ENCODE peak calls at places on chromosomes 6 and 20, in five cellular contexts. A is lower lobe of right lung; I is OCI-LY7; C is CD8-positive, alpha-beta T cell; G is uterus. T is an unnamed sample.

GRCh38 chr6:134381926-134382325 is 64.0 kb upstream of the SGK1 start:
- DNase-seq in A (no peak), I (no peak), C (no peak), G (no peak), T (no peak)

GRCh38 chr6:17454316-17455005 is 61.1 kb downstream of the CAP2 start:
- DNase-seq in A (no peak), I (no peak), C (no peak), G (no peak), T (no peak)

GRCh38 chr6:145323652-145324051 is 411.7 kb downstream of the EPM2A start:
- DNase-seq in A (no peak), I (no peak), C (no peak), G (no peak), T (no peak)

GRCh38 chr6:18400831-18401446 is 13.8 kb downstream of the RNF144B start:
- DNase-seq in A (no peak), I (peak; percentile 42), C (no peak), G (no peak), T (no peak)

GRCh38 chr6:14849224-14849623 is 396.6 kb upstream of the JARID2 start:
- DNase-seq in A (no peak), I (no peak), C (no peak), G (no peak), T (no peak)

GRCh38 chr6:26271640-26272090 is 93.3 kb upstream of the BTN3A2 start:
- DNase-seq in A (no peak), I (no peak), C (no peak), G (no peak), T (no peak)

GRCh38 chr6:36386495-36387439 is 702 bp downstream of the ETV7 start:
- DNase-seq in A (peak; percentile 63), I (no peak), C (no peak), G (peak; percentile 41), T (no peak)

GRCh38 chr6:7543761-7544424 is 2.4 kb downstream of the DSP start:
- DNase-seq in A (no peak), I (no peak), C (no peak), G (no peak), T (no peak)

GRCh38 chr20:2752631-2753455 is 47.6 kb downstream of the CPXM1 start:
- DNase-seq in A (peak; percentile 64), I (no peak), C (peak; percentile 71), G (peak; percentile 52), T (no peak)

GRCh38 chr6:150142304-150142656 is 564 bp upstream of the PPP1R14C start:
- DNase-seq in A (peak; percentile 60), I (no peak), C (no peak), G (no peak), T (peak; percentile 16)

GRCh38 chr6:90256698-90257485 is 39.8 kb downstream of the BACH2 start:
- DNase-seq in A (no peak), I (no peak), C (no peak), G (no peak), T (no peak)

GRCh38 chr20:9590189-9590588 is 75.8 kb downstream of the LAMP5 start:
- DNase-seq in A (no peak), I (no peak), C (no peak), G (no peak), T (no peak)

GRCh38 chr20:10595985-10596384 is 77.8 kb downstream of the JAG1 start:
- DNase-seq in A (no peak), I (no peak), C (no peak), G (no peak), T (no peak)

GRCh38 chr6:162849269-162849668 is 121.5 kb downstream of the PACRG start:
- DNase-seq in A (no peak), I (no peak), C (no peak), G (no peak), T (no peak)

DNA sequence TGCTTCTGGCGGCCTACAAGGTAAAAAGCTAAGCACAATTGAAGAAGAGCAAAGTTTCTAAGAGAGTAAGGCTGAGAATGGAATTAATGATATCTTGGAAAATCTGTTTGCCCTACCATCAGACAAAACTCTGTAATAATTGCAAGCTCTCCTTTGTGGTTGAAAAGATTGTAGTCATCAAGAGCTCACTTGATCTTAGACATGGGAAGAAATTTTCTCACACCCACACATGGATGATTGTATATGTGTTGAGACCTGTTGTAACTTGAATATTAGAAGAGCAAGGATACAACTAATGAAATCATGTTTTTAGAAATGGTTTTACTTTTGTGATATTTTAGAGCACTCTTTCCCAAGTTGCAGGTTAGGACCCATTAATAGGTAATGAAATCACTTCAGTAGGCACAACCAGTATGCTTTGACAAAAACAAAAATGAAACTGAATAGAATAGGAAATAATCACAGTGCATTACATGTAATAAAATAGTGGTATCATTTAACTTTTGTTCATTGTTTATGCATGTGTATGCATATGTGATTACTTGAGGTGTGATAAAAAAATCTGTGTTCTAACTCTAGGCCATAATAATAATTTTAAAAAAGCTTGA is 14.0 kb downstream of the DCBLD1 start:
- DNase-seq in A (no peak), I (no peak), C (no peak), G (no peak), T (no peak)
- H3K4me3 ChIP-seq in A (peak overlapping the region; percentile 0), I (no peak overlapping the region), C (no peak overlapping the region), G (no peak overlapping the region), T (no peak overlapping the region)

GRCh38 chr6:43494321-43494720 is 15.8 kb downstream of the LRRC73 start:
- DNase-seq in A (no peak), I (no peak), C (no peak), G (no peak), T (no peak)

GRCh38 chr6:43493833-43494232 is 16.3 kb downstream of the LRRC73 start:
- DNase-seq in A (no peak), I (no peak), C (no peak), G (no peak), T (no peak)

GRCh38 chr6:43493230-43493629 is 15.9 kb downstream of the TJAP1 start:
- DNase-seq in A (no peak), I (no peak), C (no peak), G (no peak), T (no peak)

GRCh38 chr6:43491750-43492661 is 14.6 kb downstream of the TJAP1 start:
- DNase-seq in A (peak; percentile 73), I (no peak), C (no peak), G (peak; percentile 76), T (no peak)

DNA sequence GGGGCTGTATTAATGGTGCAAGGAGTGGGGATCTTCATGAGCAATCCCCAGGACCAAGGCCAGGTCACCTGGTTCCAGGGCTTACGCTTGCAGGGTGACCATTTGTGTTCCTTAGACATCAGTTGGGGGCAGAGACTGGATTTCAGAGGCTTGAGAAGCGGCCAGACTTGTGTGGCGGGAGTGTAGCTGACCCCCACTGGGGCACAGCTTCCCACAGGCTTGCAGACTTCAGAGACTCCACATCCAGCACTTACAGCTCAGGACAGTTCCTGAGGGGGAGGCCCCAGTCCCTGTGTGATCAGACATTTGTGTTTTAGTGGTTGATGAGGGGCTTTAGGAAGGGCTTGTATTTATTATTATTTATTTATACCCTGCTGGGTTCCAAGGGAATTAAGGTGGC is 15.3 kb downstream of the TJAP1 start:
- DNase-seq in A (no peak), I (no peak), C (no peak), G (no peak), T (no peak)
- H3K4me3 ChIP-seq in A (no peak overlapping the region), I (no peak overlapping the region), C (no peak overlapping the region), G (no peak overlapping the region), T (no peak overlapping the region)

GRCh38 chr20:11980263-11980662 is 62.6 kb downstream of the BTBD3 start:
- DNase-seq in A (no peak), I (no peak), C (no peak), G (no peak), T (no peak)

GRCh38 chr20:11982958-11983470 is 65.3 kb downstream of the BTBD3 start:
- DNase-seq in A (no peak), I (no peak), C (no peak), G (no peak), T (no peak)

GRCh38 chr20:11981366-11981947 is 63.8 kb downstream of the BTBD3 start:
- DNase-seq in A (no peak), I (no peak), C (no peak), G (no peak), T (no peak)

GRCh38 chr20:11979306-11980128 is 61.8 kb downstream of the BTBD3 start:
- DNase-seq in A (no peak), I (no peak), C (no peak), G (no peak), T (no peak)

DNA sequence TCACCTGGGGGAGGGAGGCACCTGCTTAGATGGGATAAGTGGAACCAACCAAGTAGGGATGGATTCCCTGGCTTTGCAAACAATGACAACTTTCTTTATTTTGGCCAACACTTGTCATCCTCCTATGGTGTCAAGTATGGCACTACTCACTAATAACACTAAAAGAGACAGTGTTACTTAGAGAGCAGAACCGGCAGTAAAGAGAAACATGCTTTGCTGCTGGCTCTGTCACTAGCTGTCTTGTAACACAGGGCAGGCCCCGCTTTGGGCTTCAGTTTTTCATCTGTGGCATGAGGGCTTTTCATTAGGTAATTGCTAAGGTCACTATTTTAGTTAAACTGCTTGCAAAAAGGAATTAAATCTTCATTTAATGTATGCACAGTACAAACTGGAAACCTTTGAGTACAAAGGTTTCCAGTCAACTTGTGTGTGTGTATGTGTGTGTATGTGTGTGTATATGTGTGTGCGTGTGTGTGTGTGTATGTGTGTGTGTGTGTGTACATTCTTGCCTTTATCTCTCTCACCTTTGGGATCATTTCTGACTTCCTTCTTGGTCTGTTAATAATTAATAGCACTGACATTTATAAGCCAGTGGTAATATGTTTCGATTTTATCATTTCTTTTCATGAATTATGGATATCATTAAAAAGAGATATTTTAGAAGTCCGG is 64.7 kb downstream of the BTBD3 start:
- DNase-seq in A (no peak), I (no peak), C (no peak), G (no peak), T (no peak)
- H3K4me3 ChIP-seq in A (no peak overlapping the region), I (no peak overlapping the region), C (no peak overlapping the region), G (no peak overlapping the region), T (no peak overlapping the region)

GRCh38 chr6:25086500-25087091 is 150.8 kb upstream of the RIPOR2 start:
- DNase-seq in A (no peak), I (no peak), C (no peak), G (no peak), T (no peak)
- H3K4me3 ChIP-seq in A (no peak overlapping the region), I (no peak overlapping the region), C (no peak overlapping the region), G (no peak overlapping the region), T (no peak overlapping the region)

GRCh38 chr6:157714153-157714490 is 108.9 kb upstream of the SNX9 start:
- DNase-seq in A (no peak), I (no peak), C (no peak), G (no peak), T (no peak)

GRCh38 chr6:157716553-157716952 is 106.5 kb upstream of the SNX9 start:
- DNase-seq in A (no peak), I (no peak), C (no peak), G (no peak), T (no peak)

GRCh38 chr6:157717266-157717870 is 105.7 kb upstream of the SNX9 start:
- DNase-seq in A (no peak), I (no peak), C (no peak), G (no peak), T (no peak)

GRCh38 chr6:157713451-157714152 is 109.4 kb upstream of the SNX9 start:
- DNase-seq in A (no peak), I (no peak), C (no peak), G (no peak), T (no peak)

DNA sequence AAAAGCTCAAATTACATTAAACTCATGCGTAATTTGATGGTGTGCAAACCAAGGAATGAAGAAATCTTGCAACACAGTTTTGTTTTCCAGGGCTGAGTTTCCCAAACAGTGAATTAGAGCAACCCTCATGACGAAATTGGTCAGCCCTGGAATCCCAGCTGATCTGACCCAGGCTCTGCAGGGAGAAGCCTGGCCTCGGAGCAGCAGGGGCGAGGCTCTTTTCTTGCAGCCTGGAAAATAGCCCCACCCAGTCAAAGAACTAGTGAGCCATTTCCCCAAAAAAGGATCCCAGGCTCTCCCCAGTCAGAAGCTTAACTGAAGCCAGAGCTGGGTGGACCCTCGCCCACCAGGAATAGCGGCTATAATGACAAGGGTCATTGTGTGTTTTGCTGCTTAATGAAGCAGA is 107.3 kb upstream of the SNX9 start:
- DNase-seq in A (no peak), I (no peak), C (no peak), G (peak; percentile 81), T (no peak)
- H3K4me3 ChIP-seq in A (no peak overlapping the region), I (no peak overlapping the region), C (no peak overlapping the region), G (no peak overlapping the region), T (no peak overlapping the region)

T was measured in SK-N-MC.